ENCODE peak calls at places on chromosomes 7 and 10, in nine cellular contexts. M is activated naive CD4-positive, alpha-beta T cell treated with anti-CD3 and anti-CD28 coated beads, Interleukin-2, amount 50 U/mL, for 16 hours; Z is globus pallidus; J is NCI-H460; W is anterior cingulate cortex; Y is GM10248; D is stimulated activated naive CD8-positive, alpha-beta T cell treated with anti-CD3 and anti-CD28 coated beads, Interleukin-15, Interleukin-2, amounts not matched to agents 100 U/mL and 50 U/mL, for 24 hours; H is activated CD8-positive, alpha-beta memory T cell treated with anti-CD3 and anti-CD28 coated beads, Interleukin-2, amount 50 U/mL, for 48 hours; K is M059J. G is an unnamed sample.

GRCh38 chr7:91759205-91759863 is 121.2 kb downstream of the MTERF1 start:
- DNase-seq in Z (no peak), M (no peak), D (no peak), H (no peak), W (no peak), J (peak), Y (no peak), K (peak), G (no peak)

GRCh38 chr10:13560597-13560996 is 26.2 kb upstream of the PRPF18 start:
- DNase-seq in M (no peak), J (peak), Z (no peak), W (no peak), Y (no peak), K (peak), D (no peak), H (no peak), G (no peak)

GRCh38 chr10:120398180-120398579 is 58.8 kb upstream of the PLPP4 start:
- DNase-seq in Y (no peak), H (no peak), M (no peak), J (no peak), D (no peak), Z (no peak), K (no peak), W (no peak), G (no peak)

GRCh38 chr10:60358282-60358681 is 31.4 kb downstream of the ANK3 start:
- DNase-seq in W (no peak), M (no peak), Z (no peak), J (no peak), D (no peak), K (no peak), H (no peak), Y (peak), G (no peak)

GRCh38 chr7:22640269-22640668 is 86.7 kb upstream of the IL6 start:
- DNase-seq in W (no peak), J (no peak), K (no peak), H (no peak), Y (peak), D (peak), M (peak), Z (no peak), G (no peak)

GRCh38 chr10:131546086-131546810 is 234.7 kb upstream of the TCERG1L start:
- DNase-seq in K (no peak), D (no peak), W (no peak), Y (no peak), M (no peak), Z (no peak), H (no peak), J (no peak), G (no peak)

GRCh38 chr7:73451780-73452398 is 18.3 kb downstream of the FZD9 start:
- DNase-seq in J (peak), H (no peak), D (no peak), Z (peak), Y (peak), K (peak), W (peak), M (no peak), G (peak)

GRCh38 chr7:1553513-1554210 is 2.3 kb downstream of the TMEM184A start:
- DNase-seq in J (no peak), Z (no peak), M (no peak), W (no peak), D (no peak), Y (no peak), K (no peak), H (no peak), G (no peak)

G was measured in cerebellar nuclear complex.